ENCODE peak calls at places on chromosomes 7 and 10, in nine cellular contexts. A, X, G, Q, Z, V, R, C and K are unnamed samples.
A peak's percentile ranks its signal among the peaks of the same experiment; 100 is the strongest.

GRCh38 chr7:106462365-106462859 is 177.6 kb upstream of the NAMPT start:
- DNase-seq in R (no peak), Q (peak; percentile 48), Z (no peak), V (peak; percentile 72), X (peak; percentile 39), C (no peak), A (peak; percentile 50), G (no peak), K (no peak)

GRCh38 chr10:94131885-94132284 is 138.2 kb downstream of the PLCE1 start:
- DNase-seq in V (peak; percentile 69), Z (no peak), A (no peak), G (no peak), Q (no peak), R (no peak), X (no peak), C (no peak), K (no peak)

GRCh38 chr10:33876547-33877400 is 542.3 kb upstream of the NRP1 start:
- DNase-seq in X (no peak), A (no peak), R (no peak), V (peak; percentile 77), G (no peak), C (peak; percentile 39), Z (no peak), Q (no peak), K (no peak)

GRCh38 chr7:41222704-41223103 is 480.2 kb downstream of the INHBA start:
- DNase-seq in V (peak; percentile 42), Z (no peak), R (no peak), Q (no peak), G (no peak), A (peak; percentile 83), C (no peak), X (no peak), K (no peak)

GRCh38 chr10:13987472-13987871 is 343.3 kb downstream of the FRMD4A start:
- DNase-seq in G (no peak), V (peak; percentile 57), C (no peak), A (peak; percentile 71), Z (no peak), Q (peak; percentile 89), X (no peak), R (no peak), K (no peak)

GRCh38 chr10:100661546-100661945 is 83.8 kb upstream of the PAX2 start:
- DNase-seq in Z (no peak), A (no peak), Q (no peak), G (no peak), X (no peak), V (no peak), C (no peak), R (no peak), K (no peak)

GRCh38 chr7:5083291-5083690 is 37.6 kb downstream of the RBAK start:
- DNase-seq in R (no peak), G (no peak), X (no peak), Z (no peak), C (no peak), A (no peak), V (no peak), Q (no peak), K (no peak)

GRCh38 chr7:106679153-106679931 is 18.4 kb upstream of the CCDC71L start:
- DNase-seq in X (no peak), Q (peak; percentile 95), R (no peak), C (no peak), A (peak; percentile 79), V (peak; percentile 81), Z (no peak), G (no peak), K (no peak)

GRCh38 chr10:48779546-48780152 is 95.0 kb downstream of the WDFY4 start:
- DNase-seq in V (no peak), X (no peak), Z (no peak), R (no peak), C (peak; percentile 2), Q (no peak), A (no peak), G (no peak), K (no peak)

GRCh38 chr10:27368706-27369105 is 128.1 kb upstream of the ACBD5 start:
- DNase-seq in C (no peak), G (no peak), R (no peak), V (no peak), Q (no peak), X (no peak), Z (no peak), A (no peak), K (no peak)

GRCh38 chr10:125779403-125780327 is 4.0 kb upstream of the MMP21 start:
- DNase-seq in X (no peak), A (no peak), V (no peak), R (no peak), Z (no peak), G (no peak), Q (no peak), C (no peak), K (no peak)

GRCh38 chr10:70992436-70992835 is 104.1 kb upstream of the PCBD1 start:
- DNase-seq in Z (no peak), V (no peak), A (no peak), X (no peak), G (no peak), R (no peak), C (no peak), Q (no peak), K (no peak)

GRCh38 chr10:66455304-66455703 is 470.5 kb upstream of the LRRTM3 start:
- DNase-seq in A (peak; percentile 2), Q (no peak), V (no peak), G (no peak), Z (no peak), X (no peak), R (no peak), C (no peak), K (no peak)

GRCh38 chr7:130112662-130113425 is 42.5 kb downstream of the KLHDC10 start:
- DNase-seq in A (no peak), Z (no peak), X (no peak), V (no peak), C (no peak), R (no peak), Q (no peak), G (no peak), K (no peak)

GRCh38 chr10:307659-308058 is 172.4 kb downstream of the ZMYND11 start:
- DNase-seq in A (no peak), X (no peak), Q (no peak), C (no peak), V (no peak), R (no peak), Z (no peak), G (no peak), K (no peak)